ENCODE peak calls at places on chromosomes 6 and 20, in eight cellular contexts. Y is kidney epithelial cell, T is BE2C, X is brain microvascular endothelial cell, B is fibroblast of the aortic adventitia, Q is transverse colon, P is body of pancreas, U is heart right ventricle. W is an unnamed sample.

GRCh38 chr6:106149472-106150069 is 63.4 kb downstream of the PRDM1 start:
- DNase-seq in P (no peak), Y (no peak), B (no peak), Q (no peak), T (no peak), U (no peak), X (no peak), W (no peak)

GRCh38 chr6:53734473-53735299 is 60.1 kb upstream of the LRRC1 start:
- DNase-seq in Q (peak; percentile 68), P (peak; percentile 28), Y (peak; percentile 85), T (peak; percentile 43), X (peak; percentile 72), B (peak; percentile 16), U (peak; percentile 26), W (peak; percentile 79)

GRCh38 chr20:1212607-1213396 is 9.5 kb downstream of the C20orf202 start:
- DNase-seq in U (peak; percentile 55), Q (peak; percentile 71), B (peak; percentile 73), P (peak; percentile 74), T (peak; percentile 55), Y (no peak), X (peak; percentile 68), W (peak; percentile 65)

GRCh38 chr20:47927944-47928343 is 142.7 kb upstream of the SULF2 start:
- DNase-seq in T (no peak), B (no peak), X (no peak), U (no peak), Y (no peak), P (no peak), Q (no peak), W (no peak)

GRCh38 chr6:132832891-132833290 is 18.5 kb downstream of the RPS12 start:
- DNase-seq in Q (no peak), P (no peak), X (no peak), Y (no peak), B (no peak), U (no peak), T (no peak), W (no peak)

GRCh38 chr6:53361549-53362031 is 12.8 kb upstream of the ELOVL5 start:
- DNase-seq in U (peak; percentile 31), P (peak; percentile 39), Q (no peak), X (peak; percentile 26), Y (no peak), T (no peak), B (peak; percentile 32), W (peak; percentile 24)

GRCh38 chr20:42530855-42531674 is 658.6 kb downstream of the PTPRT start:
- DNase-seq in P (peak; percentile 12), Q (no peak), B (peak; percentile 0), T (no peak), U (no peak), Y (no peak), X (no peak), W (peak; percentile 1)

GRCh38 chr20:407097-407952 is 774 bp upstream of the RBCK1 start:
- DNase-seq in X (peak; percentile 45), U (peak; percentile 83), Y (peak; percentile 38), P (peak; percentile 88), Q (peak; percentile 80), T (peak; percentile 77), B (peak; percentile 76), W (peak; percentile 72)

GRCh38 chr20:8690074-8690473 is 378.8 kb upstream of the PLCB4 start:
- DNase-seq in Y (no peak), X (no peak), P (no peak), T (no peak), B (no peak), Q (no peak), U (no peak), W (no peak)

GRCh38 chr6:34001706-34002645 is 143.9 kb downstream of the GRM4 start:
- DNase-seq in B (no peak), Y (no peak), X (no peak), Q (no peak), T (no peak), U (no peak), P (no peak), W (no peak)

GRCh38 chr20:61762208-61762710 is 303.4 kb downstream of the TAF4 start:
- DNase-seq in Q (no peak), P (no peak), U (no peak), X (no peak), B (no peak), Y (no peak), T (no peak), W (peak; percentile 57)

GRCh38 chr6:132973556-132973993 is 159.2 kb downstream of the RPS12 start:
- DNase-seq in Q (no peak), P (no peak), X (no peak), Y (no peak), U (no peak), B (no peak), T (peak; percentile 47), W (no peak)

GRCh38 chr6:170127151-170127550 is 163.7 kb downstream of the DLL1 start:
- DNase-seq in P (peak; percentile 5), Q (no peak), X (no peak), T (no peak), Y (no peak), B (no peak), U (no peak), W (no peak)

GRCh38 chr6:141445928-141446628 is 686.6 kb upstream of the GJE1 start:
- DNase-seq in Y (no peak), B (no peak), T (no peak), U (no peak), X (no peak), Q (no peak), P (no peak), W (no peak)

GRCh38 chr20:40775747-40776146 is 86.7 kb upstream of the MAFB start:
- DNase-seq in P (no peak), U (no peak), Y (no peak), T (no peak), Q (no peak), B (no peak), X (no peak), W (no peak)

GRCh38 chr6:27188206-27188884 is 59.2 kb upstream of the PRSS16 start:
- DNase-seq in U (peak; percentile 21), Y (peak; percentile 54), Q (peak; percentile 70), P (peak; percentile 57), T (peak; percentile 53), B (peak; percentile 83), X (peak; percentile 72), W (peak; percentile 73)

GRCh38 chr20:47719625-47720024 is 65.7 kb downstream of the SULF2 start:
- DNase-seq in U (no peak), Q (no peak), T (no peak), X (no peak), Y (no peak), B (no peak), P (no peak), W (no peak)

GRCh38 chr20:8901237-8902025 is 167.5 kb upstream of the PLCB4 start:
- DNase-seq in X (no peak), Y (no peak), P (no peak), U (peak; percentile 42), Q (no peak), B (peak; percentile 17), T (no peak), W (peak; percentile 70)

GRCh38 chr6:3977875-3978711 is 100.8 kb downstream of the FAM217A start:
- DNase-seq in P (peak; percentile 13), U (no peak), X (peak; percentile 97), Y (peak; percentile 37), Q (peak; percentile 9), T (no peak), B (peak; percentile 93), W (peak; percentile 89)

DNA sequence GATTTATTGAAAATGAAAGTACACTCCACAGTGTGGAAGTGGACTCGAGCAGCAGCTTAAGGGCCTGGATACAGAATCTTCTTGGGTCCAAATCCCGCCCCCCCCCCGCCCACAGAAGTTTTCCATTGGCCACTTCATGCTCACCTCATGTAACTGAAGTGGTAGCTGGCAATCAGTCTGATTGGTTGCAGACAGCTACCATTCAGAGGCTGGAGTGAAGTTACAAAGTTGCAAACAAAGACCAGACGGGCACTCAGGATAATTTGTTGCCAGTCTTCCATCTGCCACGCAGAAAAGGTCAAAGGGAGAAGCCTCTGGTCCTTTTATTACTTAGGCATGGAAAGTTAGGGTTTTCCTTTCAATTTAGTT is 25.8 kb upstream of the FABP7 start:
- DNase-seq in X (no peak), U (no peak), B (no peak), P (peak; percentile 27), Y (no peak), Q (no peak), T (peak; percentile 9), W (peak; percentile 1)
- H3K4me3 ChIP-seq in X (no peak overlapping the region), U (no peak overlapping the region), B (peak overlapping the region; percentile 2), P (no peak overlapping the region), Y (no peak overlapping the region), Q (no peak overlapping the region), T (peak overlapping the region; percentile 43), W (peak overlapping the region; percentile 26)

GRCh38 chr6:40556023-40556422 is 31.1 kb downstream of the LRFN2 start:
- DNase-seq in P (no peak), Y (no peak), U (no peak), T (no peak), Q (no peak), X (no peak), B (no peak), W (no peak)
- TF ChIP-seq CTCF in P (no peak), Y (no peak), U (no peak), T (no peak), Q (no peak), X (no peak), B (no peak), W (no peak)

GRCh38 chr6:30520480-30520992 is 31.2 kb downstream of the HLA-E start:
- DNase-seq in B (no peak), U (no peak), Q (no peak), X (no peak), Y (no peak), T (no peak), P (no peak), W (no peak)

GRCh38 chr6:30515106-30515505 is 25.8 kb downstream of the HLA-E start:
- DNase-seq in Q (no peak), T (no peak), B (no peak), Y (no peak), X (no peak), U (no peak), P (no peak), W (no peak)

GRCh38 chr6:30518505-30518850 is 29.2 kb downstream of the HLA-E start:
- DNase-seq in X (no peak), T (peak; percentile 23), U (no peak), Q (no peak), Y (no peak), B (no peak), P (no peak), W (no peak)

GRCh38 chr6:30513451-30513850 is 24.1 kb downstream of the HLA-E start:
- DNase-seq in T (no peak), Q (no peak), U (no peak), Y (no peak), P (no peak), X (no peak), B (no peak), W (no peak)

GRCh38 chr6:30515967-30516753 is 26.9 kb downstream of the HLA-E start:
- DNase-seq in T (peak; percentile 58), Y (peak; percentile 81), Q (peak; percentile 93), P (peak; percentile 89), U (peak; percentile 84), B (peak; percentile 97), X (peak; percentile 89), W (peak; percentile 97)
- H3K4me3 ChIP-seq in T (peak overlapping the region; percentile 54), Y (peak overlapping the region; percentile 42), Q (peak overlapping the region; percentile 5), P (peak overlapping the region; percentile 25), U (peak overlapping the region; percentile 43), B (peak overlapping the region; percentile 69), X (peak overlapping the region; percentile 59), W (peak overlapping the region; percentile 63)

DNA sequence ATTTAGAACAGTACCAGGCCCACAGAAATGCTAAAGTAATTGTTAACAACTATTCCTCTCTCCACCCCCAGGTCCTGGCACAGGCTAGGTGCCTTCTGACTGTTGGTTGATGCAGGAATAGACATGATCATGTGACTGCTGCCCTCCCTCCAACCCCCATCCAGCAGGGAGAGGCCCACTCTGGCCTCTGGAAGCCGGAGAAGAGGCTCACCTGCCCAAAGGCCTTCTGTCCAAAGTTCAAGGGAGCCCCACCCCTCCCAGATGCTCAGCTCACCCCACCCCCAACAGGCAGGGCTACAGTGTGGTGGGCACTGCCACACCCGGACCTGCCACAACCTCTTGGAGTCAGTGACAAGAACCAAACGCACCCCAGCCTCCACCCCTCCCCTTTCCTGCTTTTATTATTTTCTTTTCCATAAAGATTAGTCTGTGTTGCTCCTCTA is 26.9 kb upstream of the FOXP4 start:
- DNase-seq in Q (peak; percentile 75), T (no peak), U (no peak), B (no peak), P (no peak), X (no peak), Y (no peak), W (no peak)
- TF ChIP-seq CTCF in Q (no peak), T (no peak), U (no peak), B (no peak), P (no peak), X (no peak), Y (no peak), W (no peak)

W was measured in AG10803.